ENCODE peak calls at places on chromosomes 7 and 10, in eight cellular contexts. D is COR-L47, A is M059J, B is NCI-H2107, N is mammary epithelial cell, Y is EL, H is T-cell, L is BJ. P is an unnamed sample.

GRCh38 chr10:126476256-126476655 is 88.0 kb upstream of the ADAM12 start:
- DNase-seq in L (no peak), N (no peak), B (no peak), Y (no peak), A (no peak), H (no peak), D (no peak), P (no peak)

GRCh38 chr7:156383526-156383925 is 257.0 kb upstream of the RNF32 start:
- DNase-seq in A (no peak), B (no peak), N (no peak), D (no peak), L (no peak), H (no peak), Y (no peak), P (no peak)

GRCh38 chr7:149836434-149836833 is 1.7 kb upstream of the ZNF862 start:
- DNase-seq in B (no peak), L (no peak), A (no peak), H (no peak), Y (no peak), D (no peak), N (no peak), P (no peak)

GRCh38 chr7:23468721-23469149 is 1.6 kb downstream of the IGF2BP3 start:
- DNase-seq in Y (peak), L (no peak), H (no peak), B (no peak), A (no peak), D (no peak), N (no peak), P (no peak)

GRCh38 chr7:78018541-78019456 is 220.2 kb downstream of the PHTF2 start:
- DNase-seq in Y (peak), B (no peak), A (peak), D (peak), H (no peak), L (no peak), N (no peak), P (no peak)

GRCh38 chr10:78023741-78024140 is 5.6 kb downstream of the POLR3A start:
- DNase-seq in H (no peak), B (no peak), D (no peak), N (no peak), Y (no peak), L (no peak), A (no peak), P (no peak)

GRCh38 chr7:95493247-95493646 is 7.5 kb downstream of the ASB4 start:
- DNase-seq in A (peak), Y (peak), H (no peak), D (no peak), N (peak), B (no peak), L (no peak), P (no peak)

GRCh38 chr7:12893292-12893691 is 205.9 kb downstream of the ARL4A start:
- DNase-seq in D (no peak), L (no peak), Y (no peak), N (no peak), H (no peak), B (no peak), A (no peak), P (no peak)

GRCh38 chr10:123507298-123507697 is 158.9 kb upstream of the GPR26 start:
- DNase-seq in N (no peak), A (no peak), Y (no peak), L (no peak), H (no peak), D (no peak), B (no peak), P (no peak)

GRCh38 chr7:79199961-79200360 is 253.5 kb downstream of the MAGI2 start:
- DNase-seq in H (no peak), D (no peak), B (no peak), N (no peak), L (no peak), A (peak), Y (peak), P (no peak)

GRCh38 chr7:158263964-158264748 is 323.5 kb downstream of the PTPRN2 start:
- DNase-seq in Y (no peak), D (no peak), L (no peak), N (no peak), H (no peak), A (no peak), B (no peak), P (no peak)

GRCh38 chr10:79348640-79348988 is 1.3 kb downstream of the PPIF start:
- DNase-seq in A (no peak), N (no peak), B (no peak), L (no peak), D (no peak), H (no peak), Y (no peak), P (no peak)

GRCh38 chr7:27201231-27202017 is 1.5 kb upstream of the HOXA13 start:
- DNase-seq in Y (peak), L (no peak), D (no peak), N (no peak), H (no peak), B (no peak), A (no peak), P (no peak)

GRCh38 chr7:16007911-16008310 is 321.4 kb upstream of the MEOX2 start:
- DNase-seq in L (no peak), B (no peak), A (no peak), Y (peak), D (no peak), N (no peak), H (no peak), P (no peak)

P was measured in brain pericyte.